ENCODE peak calls at places on chromosomes 13 and 19, in seven cellular contexts. One of them, this sample, is unnamed.

GRCh38 chr19:10586396-10586795 is 716 bp downstream of the AP1M2 start:
- DNase-seq in COLO829: no peak
- DNase-seq in NAMALWA: no peak
- DNase-seq in stimulated activated CD8-positive, alpha-beta memory T cell treated with anti-CD3 and anti-CD28 coated beads, Interleukin-12 subunit alpha, Interleukin-12 subunit beta, amount 100 ng/mL, for 1 hour: no peak
- DNase-seq in fibroblast of mammary gland: no peak
- DNase-seq in lower leg skin: no peak
- DNase-seq in hippocampal formation: no peak
- DNase-seq in this sample: no peak

GRCh38 chr19:12647490-12648071 is 19.0 kb downstream of the MAN2B1 start:
- DNase-seq in COLO829: no peak
- DNase-seq in NAMALWA: peak
- DNase-seq in stimulated activated CD8-positive, alpha-beta memory T cell treated with anti-CD3 and anti-CD28 coated beads, Interleukin-12 subunit alpha, Interleukin-12 subunit beta, amount 100 ng/mL, for 1 hour: no peak
- DNase-seq in fibroblast of mammary gland: no peak
- DNase-seq in lower leg skin: no peak
- DNase-seq in hippocampal formation: peak
- DNase-seq in this sample: peak

GRCh38 chr13:45763419-45763818 is 61.3 kb downstream of the CBY2 start:
- DNase-seq in COLO829: no peak
- DNase-seq in NAMALWA: no peak
- DNase-seq in stimulated activated CD8-positive, alpha-beta memory T cell treated with anti-CD3 and anti-CD28 coated beads, Interleukin-12 subunit alpha, Interleukin-12 subunit beta, amount 100 ng/mL, for 1 hour: no peak
- DNase-seq in fibroblast of mammary gland: no peak
- DNase-seq in lower leg skin: no peak
- DNase-seq in hippocampal formation: no peak
- DNase-seq in this sample: no peak

GRCh38 chr19:7469654-7470285 is 19.1 kb downstream of the PEX11G start:
- DNase-seq in COLO829: no peak
- DNase-seq in NAMALWA: no peak
- DNase-seq in stimulated activated CD8-positive, alpha-beta memory T cell treated with anti-CD3 and anti-CD28 coated beads, Interleukin-12 subunit alpha, Interleukin-12 subunit beta, amount 100 ng/mL, for 1 hour: no peak
- DNase-seq in fibroblast of mammary gland: no peak
- DNase-seq in lower leg skin: no peak
- DNase-seq in hippocampal formation: no peak
- DNase-seq in this sample: no peak

GRCh38 chr13:36915891-36916640 is 4.0 kb downstream of the SMAD9 start:
- DNase-seq in COLO829: no peak
- DNase-seq in NAMALWA: no peak
- DNase-seq in stimulated activated CD8-positive, alpha-beta memory T cell treated with anti-CD3 and anti-CD28 coated beads, Interleukin-12 subunit alpha, Interleukin-12 subunit beta, amount 100 ng/mL, for 1 hour: no peak
- DNase-seq in fibroblast of mammary gland: no peak
- DNase-seq in lower leg skin: no peak
- DNase-seq in hippocampal formation: no peak
- DNase-seq in this sample: no peak

GRCh38 chr13:74442751-74443150 is 308.5 kb upstream of the KLF12 start:
- DNase-seq in COLO829: no peak
- DNase-seq in NAMALWA: no peak
- DNase-seq in stimulated activated CD8-positive, alpha-beta memory T cell treated with anti-CD3 and anti-CD28 coated beads, Interleukin-12 subunit alpha, Interleukin-12 subunit beta, amount 100 ng/mL, for 1 hour: no peak
- DNase-seq in fibroblast of mammary gland: no peak
- DNase-seq in lower leg skin: no peak
- DNase-seq in hippocampal formation: no peak
- DNase-seq in this sample: no peak

GRCh38 chr13:99987180-99988047 is 5.8 kb downstream of the ZIC2 start:
- DNase-seq in COLO829: no peak
- DNase-seq in NAMALWA: no peak
- DNase-seq in stimulated activated CD8-positive, alpha-beta memory T cell treated with anti-CD3 and anti-CD28 coated beads, Interleukin-12 subunit alpha, Interleukin-12 subunit beta, amount 100 ng/mL, for 1 hour: no peak
- DNase-seq in fibroblast of mammary gland: no peak
- DNase-seq in lower leg skin: no peak
- DNase-seq in hippocampal formation: no peak
- DNase-seq in this sample: no peak

GRCh38 chr19:49335071-49335783 is at the start of gene CD37:
- DNase-seq in COLO829: no peak
- DNase-seq in NAMALWA: peak
- DNase-seq in stimulated activated CD8-positive, alpha-beta memory T cell treated with anti-CD3 and anti-CD28 coated beads, Interleukin-12 subunit alpha, Interleukin-12 subunit beta, amount 100 ng/mL, for 1 hour: peak
- DNase-seq in fibroblast of mammary gland: no peak
- DNase-seq in lower leg skin: peak
- DNase-seq in hippocampal formation: no peak
- DNase-seq in this sample: no peak

GRCh38 chr19:1076951-1077350 is 10.0 kb downstream of the ARHGAP45 start:
- DNase-seq in COLO829: no peak
- DNase-seq in NAMALWA: peak
- DNase-seq in stimulated activated CD8-positive, alpha-beta memory T cell treated with anti-CD3 and anti-CD28 coated beads, Interleukin-12 subunit alpha, Interleukin-12 subunit beta, amount 100 ng/mL, for 1 hour: peak
- DNase-seq in fibroblast of mammary gland: no peak
- DNase-seq in lower leg skin: peak
- DNase-seq in hippocampal formation: peak
- DNase-seq in this sample: peak

GRCh38 chr13:44191504-44192171 is 182.0 kb upstream of the SERP2 start:
- DNase-seq in COLO829: peak
- DNase-seq in NAMALWA: peak
- DNase-seq in stimulated activated CD8-positive, alpha-beta memory T cell treated with anti-CD3 and anti-CD28 coated beads, Interleukin-12 subunit alpha, Interleukin-12 subunit beta, amount 100 ng/mL, for 1 hour: peak
- DNase-seq in fibroblast of mammary gland: peak
- DNase-seq in lower leg skin: peak
- DNase-seq in hippocampal formation: peak
- DNase-seq in this sample: no peak

GRCh38 chr13:79462895-79463294 is 18.1 kb upstream of the NDFIP2 start:
- DNase-seq in COLO829: no peak
- DNase-seq in NAMALWA: no peak
- DNase-seq in stimulated activated CD8-positive, alpha-beta memory T cell treated with anti-CD3 and anti-CD28 coated beads, Interleukin-12 subunit alpha, Interleukin-12 subunit beta, amount 100 ng/mL, for 1 hour: no peak
- DNase-seq in fibroblast of mammary gland: no peak
- DNase-seq in lower leg skin: no peak
- DNase-seq in hippocampal formation: no peak
- DNase-seq in this sample: no peak

GRCh38 chr13:82062772-82063171 is 1721.8 kb upstream of the SPRY2 start:
- DNase-seq in COLO829: no peak
- DNase-seq in NAMALWA: no peak
- DNase-seq in stimulated activated CD8-positive, alpha-beta memory T cell treated with anti-CD3 and anti-CD28 coated beads, Interleukin-12 subunit alpha, Interleukin-12 subunit beta, amount 100 ng/mL, for 1 hour: no peak
- DNase-seq in fibroblast of mammary gland: no peak
- DNase-seq in lower leg skin: no peak
- DNase-seq in hippocampal formation: no peak
- DNase-seq in this sample: no peak

GRCh38 chr13:25687622-25688225 is 315.9 kb downstream of the ATP8A2 start:
- DNase-seq in COLO829: no peak
- DNase-seq in NAMALWA: no peak
- DNase-seq in stimulated activated CD8-positive, alpha-beta memory T cell treated with anti-CD3 and anti-CD28 coated beads, Interleukin-12 subunit alpha, Interleukin-12 subunit beta, amount 100 ng/mL, for 1 hour: no peak
- DNase-seq in fibroblast of mammary gland: no peak
- DNase-seq in lower leg skin: no peak
- DNase-seq in hippocampal formation: no peak
- DNase-seq in this sample: no peak

GRCh38 chr13:25923217-25924085 is 128.4 kb downstream of the SHISA2 start:
- DNase-seq in COLO829: no peak
- DNase-seq in NAMALWA: no peak
- DNase-seq in stimulated activated CD8-positive, alpha-beta memory T cell treated with anti-CD3 and anti-CD28 coated beads, Interleukin-12 subunit alpha, Interleukin-12 subunit beta, amount 100 ng/mL, for 1 hour: no peak
- DNase-seq in fibroblast of mammary gland: no peak
- DNase-seq in lower leg skin: no peak
- DNase-seq in hippocampal formation: no peak
- DNase-seq in this sample: no peak

GRCh38 chr13:48437381-48437780 is 24.5 kb upstream of the LPAR6 start:
- DNase-seq in COLO829: no peak
- DNase-seq in NAMALWA: no peak
- DNase-seq in stimulated activated CD8-positive, alpha-beta memory T cell treated with anti-CD3 and anti-CD28 coated beads, Interleukin-12 subunit alpha, Interleukin-12 subunit beta, amount 100 ng/mL, for 1 hour: no peak
- DNase-seq in fibroblast of mammary gland: peak
- DNase-seq in lower leg skin: peak
- DNase-seq in hippocampal formation: peak
- DNase-seq in this sample: peak

GRCh38 chr19:53868091-53868891 is 608 bp downstream of the MYADM start:
- DNase-seq in COLO829: no peak
- DNase-seq in NAMALWA: peak
- DNase-seq in stimulated activated CD8-positive, alpha-beta memory T cell treated with anti-CD3 and anti-CD28 coated beads, Interleukin-12 subunit alpha, Interleukin-12 subunit beta, amount 100 ng/mL, for 1 hour: no peak
- DNase-seq in fibroblast of mammary gland: peak
- DNase-seq in lower leg skin: peak
- DNase-seq in hippocampal formation: no peak
- DNase-seq in this sample: peak

GRCh38 chr13:26424181-26424580 is 133.3 kb upstream of the WASF3 start:
- DNase-seq in COLO829: no peak
- DNase-seq in NAMALWA: no peak
- DNase-seq in stimulated activated CD8-positive, alpha-beta memory T cell treated with anti-CD3 and anti-CD28 coated beads, Interleukin-12 subunit alpha, Interleukin-12 subunit beta, amount 100 ng/mL, for 1 hour: no peak
- DNase-seq in fibroblast of mammary gland: no peak
- DNase-seq in lower leg skin: no peak
- DNase-seq in hippocampal formation: no peak
- DNase-seq in this sample: no peak